ENCODE peak calls at places on chromosomes 5 and 9, in nine cellular contexts. L is kidney, J is ovary, N is uterus, V is mesenchymal stem cell, C is IMR-90, M is upper lobe of left lung, F is endodermal cell, X is colonic mucosa. U is an unnamed sample.
A peak's percentile ranks its signal among the peaks of the same experiment; 100 is the strongest.

GRCh38 chr9:2317591-2317990 is 302.4 kb downstream of the SMARCA2 start:
- DNase-seq in N (no peak), L (no peak), J (no peak), C (no peak), M (no peak), F (no peak), X (no peak), V (no peak), U (no peak)

GRCh38 chr9:134375430-134376385 is 49.5 kb downstream of the RXRA start:
- DNase-seq in X (no peak), L (no peak), N (peak; percentile 74), M (peak; percentile 84), J (peak; percentile 86), F (no peak), V (peak; percentile 27), C (no peak), U (peak; percentile 67)

GRCh38 chr5:44646016-44646415 is 162.7 kb upstream of the MRPS30 start:
- DNase-seq in X (no peak), C (no peak), L (no peak), V (peak; percentile 57), F (no peak), N (no peak), J (no peak), M (no peak), U (peak; percentile 24)

GRCh38 chr5:66807743-66808142 is 211.6 kb downstream of the MAST4 start:
- DNase-seq in L (no peak), X (peak; percentile 28), F (no peak), V (peak; percentile 41), M (no peak), C (peak; percentile 55), J (no peak), N (no peak), U (no peak)

GRCh38 chr5:161535762-161536161 is 10.8 kb downstream of the GABRB2 start:
- DNase-seq in F (peak; percentile 48), X (no peak), J (no peak), C (no peak), M (no peak), V (no peak), N (no peak), L (no peak), U (no peak)

GRCh38 chr5:179918742-179919486 is 11.2 kb upstream of the TBC1D9B start:
- DNase-seq in N (no peak), J (no peak), V (no peak), X (no peak), L (no peak), M (no peak), F (no peak), C (no peak), U (no peak)

GRCh38 chr5:33992864-33993263 is 8.4 kb upstream of the SLC45A2 start:
- DNase-seq in V (no peak), J (no peak), F (no peak), N (no peak), X (no peak), M (no peak), C (no peak), L (no peak), U (no peak)

GRCh38 chr9:27086818-27087680 is 22.0 kb upstream of the TEK start:
- DNase-seq in V (peak; percentile 95), L (no peak), X (no peak), F (no peak), M (no peak), J (no peak), C (peak; percentile 90), N (no peak), U (no peak)

GRCh38 chr5:73749485-73750270 is 123.7 kb downstream of the ARHGEF28 start:
- DNase-seq in C (peak; percentile 23), X (no peak), N (no peak), F (no peak), M (no peak), J (peak; percentile 50), V (peak; percentile 41), L (no peak), U (no peak)

GRCh38 chr9:131833906-131834305 is 94.0 kb upstream of the RAPGEF1 start:
- DNase-seq in V (peak; percentile 17), C (peak; percentile 18), F (no peak), J (no peak), M (no peak), L (peak; percentile 25), X (no peak), N (no peak), U (no peak)

GRCh38 chr9:32926901-32927300 is 74.5 kb downstream of the APTX start:
- DNase-seq in J (no peak), N (no peak), V (no peak), M (no peak), X (no peak), C (no peak), L (no peak), F (no peak), U (no peak)

GRCh38 chr5:110441035-110441434 is 285.4 kb downstream of the TMEM232 start:
- DNase-seq in X (no peak), F (peak; percentile 74), L (no peak), V (peak; percentile 67), M (no peak), N (no peak), J (no peak), C (peak; percentile 31), U (no peak)

GRCh38 chr9:8514760-8515159 is 715.2 kb upstream of the DMAC1 start:
- DNase-seq in N (no peak), C (no peak), V (no peak), L (no peak), M (no peak), F (peak; percentile 47), J (no peak), X (no peak), U (no peak)

GRCh38 chr9:112002847-112003457 is 106.3 kb downstream of the UGCG start:
- DNase-seq in X (no peak), M (no peak), L (no peak), N (no peak), F (peak; percentile 8), J (no peak), V (peak; percentile 76), C (peak; percentile 91), U (no peak)

GRCh38 chr5:155254399-155254798 is 240.8 kb downstream of the KIF4B start:
- DNase-seq in F (peak; percentile 16), L (no peak), C (no peak), N (no peak), J (no peak), M (no peak), V (no peak), X (no peak), U (no peak)

GRCh38 chr5:138952962-138953361 is 77.8 kb upstream of the LRRTM2 start:
- DNase-seq in L (no peak), X (no peak), N (no peak), J (no peak), F (no peak), V (no peak), C (no peak), M (no peak), U (no peak)

GRCh38 chr5:135405082-135405481 is 6.1 kb upstream of the MACROH2A1 start:
- DNase-seq in J (no peak), N (no peak), X (no peak), C (no peak), V (no peak), M (no peak), F (no peak), L (no peak), U (no peak)

GRCh38 chr9:105293408-105293807 is 49.0 kb downstream of the SLC44A1 start:
- DNase-seq in X (no peak), C (no peak), F (no peak), N (no peak), J (no peak), V (no peak), M (no peak), L (no peak), U (no peak)

GRCh38 chr5:11941566-11941965 is 37.3 kb upstream of the CTNND2 start:
- DNase-seq in L (no peak), C (no peak), M (no peak), N (no peak), X (no peak), V (no peak), F (no peak), J (no peak), U (no peak)

DNA sequence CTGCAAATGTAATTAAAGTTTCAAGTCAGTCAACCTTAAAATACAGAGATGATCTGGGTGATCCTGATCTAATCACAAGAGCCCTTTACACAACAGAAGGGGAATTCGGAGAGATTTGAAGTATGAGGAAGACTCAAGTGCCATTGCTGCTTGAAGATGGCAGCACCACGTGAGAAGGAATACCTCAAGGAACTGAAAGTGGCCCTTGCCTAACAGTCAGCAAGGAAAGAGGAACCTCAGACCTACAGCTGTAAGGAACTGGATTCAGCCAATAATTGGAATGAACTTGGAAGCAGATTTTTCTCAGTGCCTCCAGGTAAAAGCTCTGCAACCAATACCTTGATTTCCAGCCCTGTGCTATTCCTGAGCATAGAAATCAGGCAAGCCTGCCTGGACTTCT is 87.5 kb downstream of the THBS4 start:
- DNase-seq in F (no peak), N (no peak), J (no peak), M (no peak), V (no peak), X (no peak), C (no peak), L (no peak), U (no peak)
- H3K4me1 ChIP-seq in F (no peaks in the 10 kb centered on the region), N (no peaks in the 10 kb centered on the region), J (no peaks in the 10 kb centered on the region), M (peaks cover 9% of the 10 kb centered on the region), V (peaks cover 2% of the 10 kb centered on the region), X (no peaks in the 10 kb centered on the region), C (no peaks in the 10 kb centered on the region), L (no peaks in the 10 kb centered on the region), U (no peaks in the 10 kb centered on the region)

GRCh38 chr5:107570805-107571531 is 99.8 kb downstream of the EFNA5 start:
- DNase-seq in J (no peak), C (no peak), V (peak; percentile 24), M (no peak), X (peak; percentile 61), N (no peak), F (peak; percentile 80), L (no peak), U (no peak)
- H3K4me1 ChIP-seq in J (peaks cover 5% of the 10 kb centered on the region), C (peaks cover 3% of the 10 kb centered on the region), V (peaks cover 11% of the 10 kb centered on the region), M (peaks cover 11% of the 10 kb centered on the region), X (peaks cover 4% of the 10 kb centered on the region), N (no peaks in the 10 kb centered on the region), F (peaks cover 70% of the 10 kb centered on the region), L (no peaks in the 10 kb centered on the region), U (peaks cover 31% of the 10 kb centered on the region)

DNA sequence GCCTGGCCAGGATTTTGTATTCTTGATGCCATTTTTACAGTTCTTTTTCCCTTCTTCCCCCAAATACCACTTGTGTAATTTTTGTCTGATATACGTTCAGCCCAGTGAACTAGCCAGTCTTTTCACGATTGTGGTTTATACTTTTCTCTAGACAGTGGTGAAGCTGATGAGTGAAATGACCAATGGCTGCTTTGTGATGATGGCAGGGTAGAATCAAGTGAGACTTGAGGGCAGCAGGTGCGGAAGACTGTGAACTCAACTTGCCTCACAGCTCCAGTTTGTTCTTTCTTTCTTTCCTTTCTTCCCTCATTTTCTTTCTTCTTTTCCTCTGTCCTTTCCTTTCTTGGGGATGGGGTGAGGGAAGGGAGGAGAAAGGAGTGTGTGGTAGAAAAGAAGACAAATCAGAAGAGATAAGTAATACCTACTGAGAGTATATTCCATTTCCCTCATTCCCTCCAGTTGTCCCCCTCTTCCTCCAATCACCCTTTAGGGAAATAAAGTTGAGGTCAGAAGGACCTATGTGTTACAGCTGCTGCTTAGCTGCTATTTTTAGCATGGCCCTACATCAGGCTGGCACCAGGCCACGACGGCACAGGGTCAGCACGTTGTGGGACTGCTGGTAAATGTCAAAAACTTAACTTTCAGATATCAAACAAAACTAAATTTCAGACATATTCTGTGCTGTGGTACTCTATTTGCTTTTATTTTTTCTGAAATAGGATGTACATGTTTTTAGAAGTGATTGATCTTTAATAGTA is 12.3 kb downstream of the ZSWIM6 start:
- DNase-seq in N (no peak), J (peak; percentile 73), V (peak; percentile 64), X (no peak), L (peak; percentile 73), M (peak; percentile 52), F (no peak), C (peak; percentile 33), U (peak; percentile 59)
- H3K4me1 ChIP-seq in N (no peaks in the 10 kb centered on the region), J (peaks cover 14% of the 10 kb centered on the region), V (peaks cover 1% of the 10 kb centered on the region), X (peaks cover 7% of the 10 kb centered on the region), L (peaks cover 19% of the 10 kb centered on the region), M (peaks cover 10% of the 10 kb centered on the region), F (peaks cover 5% of the 10 kb centered on the region), C (peaks cover 13% of the 10 kb centered on the region), U (peaks cover 96% of the 10 kb centered on the region)

GRCh38 chr5:132773114-132773513 is 3.9 kb downstream of the SEPTIN8 start:
- DNase-seq in C (no peak), F (no peak), V (no peak), N (no peak), J (no peak), L (no peak), X (no peak), M (no peak), U (no peak)
- H3K4me1 ChIP-seq in C (peaks cover 25% of the 10 kb centered on the region), F (peaks cover 6% of the 10 kb centered on the region), V (peaks cover 54% of the 10 kb centered on the region), N (no peaks in the 10 kb centered on the region), J (peaks cover 16% of the 10 kb centered on the region), L (peaks cover 22% of the 10 kb centered on the region), X (peaks cover 8% of the 10 kb centered on the region), M (peaks cover 39% of the 10 kb centered on the region), U (peaks cover 86% of the 10 kb centered on the region)